ENCODE peak calls at places on chromosomes 13 and 19, in nine cellular contexts. S, F, V, D, N, W, R, B and Y are unnamed samples.
A peak's percentile ranks its signal among the peaks of the same experiment; 100 is the strongest.

GRCh38 chr13:31725841-31726240 is 13.5 kb upstream of the RXFP2 start:
- DNase-seq in S (no peak), F (no peak), V (no peak), D (no peak), N (no peak), W (no peak), R (no peak), B (no peak), Y (no peak)

GRCh38 chr19:39155114-39155700 is 29.6 kb downstream of the PAK4 start:
- DNase-seq in S (no peak), F (no peak), V (no peak), D (no peak), N (no peak), W (peak; percentile 44), R (peak; percentile 55), B (no peak), Y (no peak)

GRCh38 chr19:4229179-4229931 is at the start of gene EBI3:
- DNase-seq in S (no peak), F (no peak), V (no peak), D (peak; percentile 51), N (peak; percentile 74), W (peak; percentile 37), R (no peak), B (no peak), Y (no peak)

GRCh38 chr13:57557979-57558529 is 73.5 kb upstream of the PCDH17 start:
- DNase-seq in S (peak; percentile 67), F (no peak), V (no peak), D (peak; percentile 69), N (peak; percentile 64), W (peak; percentile 80), R (no peak), B (no peak), Y (no peak)

GRCh38 chr19:15466851-15467733 is 2.7 kb upstream of the RASAL3 start:
- DNase-seq in S (no peak), F (peak; percentile 68), V (no peak), D (no peak), N (no peak), W (no peak), R (no peak), B (no peak), Y (no peak)

GRCh38 chr13:105804561-105805190 is 730.8 kb downstream of the EFNB2 start:
- DNase-seq in S (no peak), F (no peak), V (no peak), D (no peak), N (no peak), W (no peak), R (no peak), B (no peak), Y (no peak)

GRCh38 chr13:44086389-44086788 is 206.7 kb downstream of the LACC1 start:
- DNase-seq in S (no peak), F (no peak), V (no peak), D (no peak), N (no peak), W (no peak), R (no peak), B (no peak), Y (no peak)

GRCh38 chr19:51431124-51431523 is 13.7 kb upstream of the SIGLEC10 start:
- DNase-seq in S (no peak), F (no peak), V (no peak), D (no peak), N (no peak), W (no peak), R (no peak), B (no peak), Y (no peak)

GRCh38 chr19:16588089-16588823 is 16.0 kb upstream of the SLC35E1 start:
- DNase-seq in S (no peak), F (peak; percentile 63), V (peak; percentile 40), D (no peak), N (no peak), W (peak; percentile 43), R (no peak), B (peak; percentile 60), Y (peak; percentile 33)

GRCh38 chr19:43534811-43535761 is 2.1 kb downstream of the ZNF575 start:
- DNase-seq in S (peak; percentile 92), F (peak; percentile 61), V (peak; percentile 72), D (peak; percentile 93), N (peak; percentile 75), W (peak; percentile 95), R (peak; percentile 81), B (peak; percentile 82), Y (peak; percentile 73)

GRCh38 chr19:33302974-33303790 is 848 bp upstream of the CEBPA start:
- DNase-seq in S (peak; percentile 84), F (no peak), V (peak; percentile 68), D (peak; percentile 69), N (peak; percentile 84), W (peak; percentile 81), R (peak; percentile 85), B (peak; percentile 61), Y (peak; percentile 64)

GRCh38 chr19:29375429-29376093 is 150.2 kb upstream of the VSTM2B start:
- DNase-seq in S (no peak), F (peak; percentile 7), V (no peak), D (no peak), N (no peak), W (no peak), R (no peak), B (no peak), Y (no peak)

GRCh38 chr13:30159446-30159839 is 147.9 kb downstream of the KATNAL1 start:
- DNase-seq in S (no peak), F (no peak), V (no peak), D (no peak), N (no peak), W (no peak), R (no peak), B (no peak), Y (no peak)

GRCh38 chr13:31433201-31433600 is 233.4 kb downstream of the B3GLCT start:
- DNase-seq in S (no peak), F (no peak), V (no peak), D (no peak), N (no peak), W (no peak), R (no peak), B (no peak), Y (no peak)

GRCh38 chr19:2811735-2812413 is 7.8 kb upstream of the ZNF554 start:
- DNase-seq in S (no peak), F (no peak), V (no peak), D (no peak), N (no peak), W (no peak), R (no peak), B (no peak), Y (no peak)

GRCh38 chr19:51514866-51515481 is 13.4 kb upstream of the SIGLEC12 start:
- DNase-seq in S (peak; percentile 56), F (no peak), V (no peak), D (peak; percentile 55), N (peak; percentile 65), W (peak; percentile 82), R (no peak), B (no peak), Y (no peak)

GRCh38 chr13:74210693-74211393 is 76.6 kb upstream of the KLF12 start:
- DNase-seq in S (no peak), F (no peak), V (no peak), D (no peak), N (peak; percentile 21), W (no peak), R (no peak), B (no peak), Y (no peak)

GRCh38 chr19:11195169-11195568 is 2.2 kb downstream of the KANK2 start:
- DNase-seq in S (no peak), F (no peak), V (no peak), D (no peak), N (no peak), W (no peak), R (no peak), B (peak; percentile 69), Y (no peak)

DNA sequence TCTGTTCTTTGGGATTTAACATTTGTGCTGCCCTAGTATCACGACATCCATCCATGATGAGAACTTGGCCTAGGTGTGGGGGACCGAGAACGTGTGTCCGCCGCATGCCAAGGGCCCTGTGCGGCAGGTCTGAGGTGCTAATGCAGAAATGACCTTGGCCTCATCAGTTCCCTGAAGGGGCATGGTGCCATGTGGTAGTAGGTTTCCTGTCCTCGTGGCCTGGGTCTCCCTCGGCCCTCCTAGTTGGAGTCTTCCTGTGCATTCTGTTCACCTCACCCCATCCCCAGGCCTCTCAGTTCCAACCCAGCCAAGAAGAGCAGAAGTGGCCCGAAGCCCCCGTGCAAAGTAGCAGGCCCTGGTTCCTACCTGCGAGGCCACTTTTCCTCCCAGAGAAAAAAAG is 59.8 kb downstream of the GGACT start:
- DNase-seq in S (no peak), F (peak; percentile 37), V (no peak), D (no peak), N (no peak), W (no peak), R (no peak), B (no peak), Y (no peak)
- H3K36me3 ChIP-seq in S (no peaks in the 10 kb centered on the region), F (no peaks in the 10 kb centered on the region), V (no peaks in the 10 kb centered on the region), D (no peaks in the 10 kb centered on the region), N (no peaks in the 10 kb centered on the region), W (peaks cover 5% of the 10 kb centered on the region), R (no peaks in the 10 kb centered on the region), B (no peaks in the 10 kb centered on the region), Y (no peaks in the 10 kb centered on the region)

GRCh38 chr13:113453962-113454361 is 674 bp upstream of the ADPRHL1 start:
- DNase-seq in S (no peak), F (no peak), V (no peak), D (no peak), N (no peak), W (no peak), R (peak; percentile 33), B (no peak), Y (peak; percentile 3)
- H3K27ac ChIP-seq in S (no peak overlapping the region), F (no peak overlapping the region), V (no peak overlapping the region), D (no peak overlapping the region), N (no peak overlapping the region), W (peak overlapping the region; percentile 26), R (no peak overlapping the region), B (no peak overlapping the region), Y (no peak overlapping the region)

DNA sequence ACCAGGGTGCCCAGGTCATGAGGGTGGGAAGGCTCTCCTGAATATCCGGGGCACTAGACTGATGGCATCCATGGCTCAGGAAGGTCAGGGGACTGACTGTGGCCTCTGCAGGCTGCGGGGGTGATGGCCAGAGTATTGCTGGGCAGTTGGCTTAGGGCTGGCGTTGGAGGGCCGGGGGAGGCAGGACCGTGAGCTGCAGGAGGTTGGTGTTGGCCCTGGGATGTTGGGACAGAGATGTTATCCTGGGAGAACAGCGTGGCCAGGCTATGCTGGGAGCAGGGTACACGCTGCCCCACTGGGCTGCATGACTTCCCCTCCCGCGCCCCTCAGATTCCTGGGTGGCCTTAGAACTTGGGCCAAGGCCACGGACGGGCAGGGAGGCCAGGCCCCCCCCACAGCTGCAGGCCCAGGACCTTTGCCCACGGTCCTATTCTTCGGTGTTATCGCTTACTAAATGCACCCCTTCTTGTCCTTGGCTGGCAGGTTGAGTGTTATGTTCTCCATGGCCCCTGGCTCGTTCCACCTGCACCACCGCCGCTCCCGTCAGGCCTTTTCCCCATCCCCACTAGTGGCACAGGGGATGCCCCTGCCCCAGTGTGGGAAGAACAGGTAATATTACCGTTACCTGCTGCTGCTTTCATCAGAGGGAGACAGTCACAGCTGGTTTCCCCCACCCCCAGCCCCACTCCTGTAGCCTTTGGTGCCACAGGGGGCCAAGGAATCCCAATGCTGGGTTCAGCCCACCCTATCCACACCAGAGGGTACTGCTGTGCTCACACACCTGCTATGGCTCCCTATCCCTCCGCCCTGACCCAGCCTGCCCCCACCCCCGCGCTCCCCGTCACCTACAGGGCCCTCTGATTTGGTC is 3.2 kb upstream of the ISYNA1 start:
- DNase-seq in S (no peak), F (no peak), V (no peak), D (no peak), N (no peak), W (no peak), R (no peak), B (peak; percentile 67), Y (no peak)
- H3K4me1 ChIP-seq in S (peaks cover 22% of the 10 kb centered on the region), F (peaks cover 17% of the 10 kb centered on the region), V (peaks cover 51% of the 10 kb centered on the region), D (peaks cover 10% of the 10 kb centered on the region), N (peaks cover 31% of the 10 kb centered on the region), W (peaks cover 15% of the 10 kb centered on the region), R (no peaks in the 10 kb centered on the region), B (peaks cover 12% of the 10 kb centered on the region), Y (peaks cover 10% of the 10 kb centered on the region)

GRCh38 chr19:19523177-19523576 is 5.5 kb upstream of the YJEFN3 start:
- DNase-seq in S (no peak), F (no peak), V (no peak), D (no peak), N (no peak), W (no peak), R (no peak), B (no peak), Y (no peak)
- H3K36me3 ChIP-seq in S (peaks cover 4% of the 10 kb centered on the region), F (no peaks in the 10 kb centered on the region), V (no peaks in the 10 kb centered on the region), D (peaks cover 6% of the 10 kb centered on the region), N (no peaks in the 10 kb centered on the region), W (peaks cover 9% of the 10 kb centered on the region), R (no peaks in the 10 kb centered on the region), B (no peaks in the 10 kb centered on the region), Y (no peaks in the 10 kb centered on the region)